ENCODE peak calls at places on chromosomes 2 and 18, in nine cellular contexts. W, N, E, O, L, U, J, Z and B are unnamed samples.

GRCh38 chr2:132255714-132256113 is 94.0 kb upstream of the ANKRD30BL start:
- DNase-seq in W (no peak), Z (no peak), L (no peak), J (no peak), E (peak; percentile 1), U (no peak), O (no peak), N (peak; percentile 40), B (no peak)

GRCh38 chr2:237603718-237604362 is 13.3 kb upstream of the RAB17 start:
- DNase-seq in N (no peak), O (no peak), E (peak; percentile 66), W (no peak), J (peak; percentile 86), U (no peak), Z (peak; percentile 15), L (peak; percentile 44), B (peak; percentile 74)

GRCh38 chr2:148201075-148202004 is 180.4 kb downstream of the MBD5 start:
- DNase-seq in L (peak; percentile 9), E (no peak), U (no peak), N (no peak), O (peak; percentile 43), J (no peak), Z (no peak), W (peak; percentile 70), B (no peak)

GRCh38 chr2:8458461-8459459 is 223.1 kb upstream of the ID2 start:
- DNase-seq in W (no peak), U (no peak), J (no peak), E (no peak), L (no peak), O (no peak), N (no peak), Z (no peak), B (no peak)

GRCh38 chr2:105545731-105546622 is 147.1 kb upstream of the FHL2 start:
- DNase-seq in W (peak; percentile 64), L (peak; percentile 76), N (peak; percentile 84), E (peak; percentile 73), Z (peak; percentile 29), U (peak; percentile 71), O (peak; percentile 80), J (peak; percentile 77), B (no peak)

GRCh38 chr2:150916997-150917396 is 344.7 kb downstream of the RBM43 start:
- DNase-seq in L (no peak), E (no peak), W (no peak), N (no peak), Z (no peak), J (no peak), O (no peak), U (no peak), B (no peak)

GRCh38 chr18:46660955-46661749 is 4.1 kb upstream of the LOXHD1 start:
- DNase-seq in O (peak; percentile 2), Z (no peak), L (no peak), J (no peak), E (no peak), U (no peak), N (peak; percentile 60), W (no peak), B (no peak)

GRCh38 chr18:21362921-21363320 is 120.9 kb downstream of the GREB1L start:
- DNase-seq in J (no peak), E (no peak), W (no peak), U (no peak), Z (no peak), O (no peak), N (no peak), L (no peak), B (no peak)

GRCh38 chr2:107712857-107713256 is 113.8 kb upstream of the RGPD4 start:
- DNase-seq in O (no peak), N (no peak), E (peak; percentile 6), J (no peak), L (no peak), Z (no peak), W (no peak), U (no peak), B (no peak)

GRCh38 chr2:189517847-189518535 is 62.6 kb downstream of the SLC40A1 start:
- DNase-seq in L (no peak), O (no peak), U (no peak), J (no peak), W (no peak), Z (peak; percentile 36), E (no peak), N (no peak), B (no peak)

GRCh38 chr2:65640793-65641103 is 208.3 kb upstream of the SPRED2 start:
- DNase-seq in U (no peak), O (no peak), L (no peak), Z (no peak), W (no peak), J (no peak), E (no peak), N (no peak), B (no peak)

GRCh38 chr2:65639156-65639876 is 206.9 kb upstream of the SPRED2 start:
- DNase-seq in O (no peak), W (no peak), J (no peak), E (no peak), L (peak; percentile 35), U (no peak), N (no peak), Z (no peak), B (no peak)

GRCh38 chr2:65637061-65637460 is 204.7 kb upstream of the SPRED2 start:
- DNase-seq in E (no peak), Z (no peak), N (no peak), L (no peak), O (no peak), W (no peak), U (no peak), J (no peak), B (no peak)

GRCh38 chr2:65636024-65636423 is 203.6 kb upstream of the SPRED2 start:
- DNase-seq in W (no peak), U (no peak), J (no peak), L (no peak), E (no peak), O (no peak), N (no peak), Z (no peak), B (no peak)

DNA sequence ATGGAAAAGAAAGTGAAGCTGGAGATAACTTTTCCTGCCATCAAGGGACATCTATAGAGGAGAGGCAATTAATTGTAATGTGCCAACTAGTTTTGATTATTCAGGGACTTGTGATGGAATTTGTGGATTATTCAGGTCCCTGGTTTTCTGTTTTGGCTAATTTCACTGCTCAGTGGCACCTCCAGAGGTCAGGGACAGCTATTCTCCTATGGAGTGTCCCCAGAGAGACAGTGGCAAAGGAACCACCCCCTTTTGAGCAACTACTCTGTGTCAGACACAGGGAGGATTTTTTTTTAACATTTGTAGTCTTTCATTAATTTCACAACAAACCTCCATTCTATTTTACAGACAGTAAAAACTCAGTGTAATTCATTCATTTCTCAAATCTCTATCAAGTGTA is 206.0 kb upstream of the SPRED2 start:
- DNase-seq in U (no peak), J (no peak), E (no peak), W (no peak), Z (no peak), L (no peak), N (no peak), O (no peak), B (no peak)
- TF ChIP-seq CTCF in U (peak; percentile 62), J (no peak), E (no peak), W (no peak), Z (peak; percentile 12), L (no peak), N (no peak), O (peak; percentile 43), B (no peak)

GRCh38 chr2:99692785-99693184 is 203.0 kb upstream of the REV1 start:
- DNase-seq in Z (no peak), U (no peak), L (no peak), E (no peak), N (no peak), J (no peak), O (peak; percentile 8), W (no peak), B (no peak)
- TF ChIP-seq CTCF in Z (no peak), U (no peak), L (no peak), E (no peak), N (no peak), J (no peak), O (peak; percentile 25), W (no peak), B (no peak)

GRCh38 chr2:179579744-179580143 is 281.7 kb downstream of the ZNF385B start:
- DNase-seq in E (no peak), W (no peak), O (no peak), L (no peak), J (no peak), N (no peak), U (no peak), Z (no peak), B (no peak)

GRCh38 chr2:179581605-179582004 is 279.8 kb downstream of the ZNF385B start:
- DNase-seq in N (no peak), E (no peak), Z (no peak), J (no peak), L (no peak), W (no peak), O (peak; percentile 34), U (no peak), B (no peak)

GRCh38 chr2:179584760-179585159 is 276.7 kb downstream of the ZNF385B start:
- DNase-seq in W (no peak), J (no peak), N (no peak), O (no peak), Z (no peak), E (no peak), U (no peak), L (no peak), B (no peak)

GRCh38 chr2:179578171-179578916 is 283.1 kb downstream of the ZNF385B start:
- DNase-seq in N (no peak), L (no peak), W (no peak), Z (no peak), O (no peak), J (no peak), U (no peak), E (no peak), B (no peak)

GRCh38 chr2:179580378-179581146 is 280.9 kb downstream of the ZNF385B start:
- DNase-seq in J (no peak), N (no peak), L (no peak), O (peak; percentile 18), U (no peak), E (no peak), W (no peak), Z (no peak), B (no peak)
- TF ChIP-seq CTCF in J (no peak), N (no peak), L (no peak), O (no peak), U (no peak), E (no peak), W (no peak), Z (no peak), B (no peak)

GRCh38 chr2:167415068-167415467 is 526.8 kb downstream of the XIRP2 start:
- DNase-seq in Z (no peak), L (no peak), J (no peak), O (no peak), U (no peak), E (no peak), W (no peak), N (no peak), B (no peak)

GRCh38 chr2:167406558-167406957 is 518.3 kb downstream of the XIRP2 start:
- DNase-seq in J (no peak), U (no peak), E (no peak), Z (no peak), L (no peak), O (no peak), N (no peak), W (no peak), B (no peak)

GRCh38 chr2:167411367-167411766 is 523.1 kb downstream of the XIRP2 start:
- DNase-seq in N (no peak), L (no peak), U (no peak), W (no peak), O (no peak), E (no peak), J (no peak), Z (no peak), B (no peak)
- TF ChIP-seq CTCF in N (no peak), L (no peak), U (no peak), W (no peak), O (no peak), E (no peak), J (no peak), Z (peak; percentile 19), B (no peak)

GRCh38 chr2:27133905-27134780 is at the start of gene PREB:
- DNase-seq in W (peak; percentile 99), Z (peak; percentile 87), E (peak; percentile 100), N (peak; percentile 99), J (peak; percentile 98), U (peak; percentile 100), L (peak; percentile 97), O (peak; percentile 99), B (peak; percentile 95)
- TF ChIP-seq CTCF in W (peak; percentile 17), Z (peak; percentile 64), E (peak; percentile 25), N (no peak), J (no peak), U (peak; percentile 59), L (no peak), O (peak; percentile 47), B (peak; percentile 32)